ENCODE peak calls at places on chromosomes 5 and 9, in five cellular contexts. X is epithelial cell of esophagus; C is lower lobe of right lung; P is cardiac fibroblast; D is stimulated activated CD8-positive, alpha-beta memory T cell treated with anti-CD3 and anti-CD28 coated beads, Interleukin-15, amount 100 ng/mL, for 24 hours. O is an unnamed sample.
A peak's percentile ranks its signal among the peaks of the same experiment; 100 is the strongest.

GRCh38 chr9:8816361-8816760 is 1016.8 kb upstream of the DMAC1 start:
- DNase-seq in D (no peak), X (no peak), C (no peak), P (peak; percentile 0), O (no peak)

GRCh38 chr5:75666801-75667200 is 50.4 kb downstream of the POC5 start:
- DNase-seq in D (no peak), P (no peak), X (no peak), C (no peak), O (no peak)

GRCh38 chr9:18492612-18493011 is 18.7 kb downstream of the ADAMTSL1 start:
- DNase-seq in D (no peak), X (no peak), P (peak; percentile 52), C (no peak), O (peak; percentile 79)

GRCh38 chr5:113106821-113107220 is 130.2 kb downstream of the DCP2 start:
- DNase-seq in P (no peak), X (no peak), C (no peak), D (no peak), O (no peak)

GRCh38 chr9:69198526-69199250 is 24.6 kb downstream of the TJP2 start:
- DNase-seq in D (no peak), X (no peak), C (no peak), P (no peak), O (no peak)

GRCh38 chr5:141490771-141491170 is 1.9 kb downstream of the PCDHGC5 start:
- DNase-seq in X (no peak), P (no peak), D (no peak), C (no peak), O (no peak)

GRCh38 chr9:4117835-4118610 is 181.8 kb downstream of the GLIS3 start:
- DNase-seq in D (peak; percentile 24), X (no peak), C (peak; percentile 41), P (no peak), O (no peak)

GRCh38 chr5:148979104-148979723 is 83.6 kb downstream of the SH3TC2 start:
- DNase-seq in X (peak; percentile 94), D (no peak), P (no peak), C (peak; percentile 86), O (peak; percentile 69)

GRCh38 chr9:111566234-111566633 is 33.2 kb downstream of the PTGR1 start:
- DNase-seq in X (no peak), D (no peak), P (peak; percentile 45), C (no peak), O (no peak)

GRCh38 chr9:5670079-5670478 is 41.2 kb downstream of the RIC1 start:
- DNase-seq in C (no peak), P (peak; percentile 4), X (no peak), D (no peak), O (no peak)

GRCh38 chr9:107569171-107569570 is 79.6 kb upstream of the KLF4 start:
- DNase-seq in C (no peak), D (no peak), P (no peak), X (no peak), O (no peak)

GRCh38 chr5:24747327-24747726 is 102.5 kb upstream of the CDH10 start:
- DNase-seq in X (no peak), P (no peak), D (no peak), C (no peak), O (no peak)

O was measured in LHCN-M2.